ENCODE peak calls at places on chromosomes 1 and 21, in ten cellular contexts. One of them, this sample, is unnamed.

GRCh38 chr21:32565856-32566465 is 19.4 kb downstream of the TCP10L start:
- DNase-seq in NCI-H146: no peak
- DNase-seq in brain pericyte: no peak
- DNase-seq in T follicular helper cell: no peak
- DNase-seq in activated T-cell treated with anti-CD3 and anti-CD28 coated beads for 1 hour: no peak
- DNase-seq in fibroblast of lung: peak
- DNase-seq in cardiac fibroblast: peak
- DNase-seq in activated CD4-positive, alpha-beta T cell treated with anti-CD3 and anti-CD28 coated beads, Interleukin-2, amount 10 ng/mL, durations not matched to agents 7 days and 5 days: no peak
- DNase-seq in effector memory CD4-positive, alpha-beta T cell: no peak
- DNase-seq in putamen: no peak
- DNase-seq in this sample: no peak

GRCh38 chr1:11428789-11429188 is 50.2 kb upstream of the DISP3 start:
- DNase-seq in effector memory CD4-positive, alpha-beta T cell: no peak
- DNase-seq in activated T-cell treated with anti-CD3 and anti-CD28 coated beads for 1 hour: no peak
- DNase-seq in brain pericyte: no peak
- DNase-seq in activated CD4-positive, alpha-beta T cell treated with anti-CD3 and anti-CD28 coated beads, Interleukin-2, amount 10 ng/mL, durations not matched to agents 7 days and 5 days: no peak
- DNase-seq in cardiac fibroblast: no peak
- DNase-seq in fibroblast of lung: no peak
- DNase-seq in NCI-H146: no peak
- DNase-seq in putamen: no peak
- DNase-seq in T follicular helper cell: no peak
- DNase-seq in this sample: no peak

GRCh38 chr1:151893176-151893924 is 16.0 kb downstream of the THEM4 start:
- DNase-seq in activated CD4-positive, alpha-beta T cell treated with anti-CD3 and anti-CD28 coated beads, Interleukin-2, amount 10 ng/mL, durations not matched to agents 7 days and 5 days: no peak
- DNase-seq in cardiac fibroblast: peak
- DNase-seq in NCI-H146: no peak
- DNase-seq in fibroblast of lung: no peak
- DNase-seq in activated T-cell treated with anti-CD3 and anti-CD28 coated beads for 1 hour: no peak
- DNase-seq in brain pericyte: no peak
- DNase-seq in T follicular helper cell: no peak
- DNase-seq in effector memory CD4-positive, alpha-beta T cell: no peak
- DNase-seq in putamen: no peak
- DNase-seq in this sample: no peak

GRCh38 chr1:153119491-153119971 is 6.2 kb upstream of the SPRR2F start:
- DNase-seq in NCI-H146: no peak
- DNase-seq in activated T-cell treated with anti-CD3 and anti-CD28 coated beads for 1 hour: no peak
- DNase-seq in activated CD4-positive, alpha-beta T cell treated with anti-CD3 and anti-CD28 coated beads, Interleukin-2, amount 10 ng/mL, durations not matched to agents 7 days and 5 days: no peak
- DNase-seq in T follicular helper cell: no peak
- DNase-seq in putamen: no peak
- DNase-seq in cardiac fibroblast: no peak
- DNase-seq in effector memory CD4-positive, alpha-beta T cell: no peak
- DNase-seq in brain pericyte: no peak
- DNase-seq in fibroblast of lung: no peak
- DNase-seq in this sample: no peak

GRCh38 chr1:156767879-156768608 is 709 bp downstream of the PRCC start:
- DNase-seq in activated CD4-positive, alpha-beta T cell treated with anti-CD3 and anti-CD28 coated beads, Interleukin-2, amount 10 ng/mL, durations not matched to agents 7 days and 5 days: peak
- DNase-seq in NCI-H146: peak
- DNase-seq in fibroblast of lung: no peak
- DNase-seq in activated T-cell treated with anti-CD3 and anti-CD28 coated beads for 1 hour: no peak
- DNase-seq in T follicular helper cell: peak
- DNase-seq in effector memory CD4-positive, alpha-beta T cell: peak
- DNase-seq in cardiac fibroblast: peak
- DNase-seq in brain pericyte: no peak
- DNase-seq in putamen: no peak
- DNase-seq in this sample: peak

GRCh38 chr1:230827081-230827681 is 41.1 kb downstream of the C1orf198 start:
- DNase-seq in brain pericyte: no peak
- DNase-seq in cardiac fibroblast: peak
- DNase-seq in putamen: peak
- DNase-seq in NCI-H146: no peak
- DNase-seq in fibroblast of lung: peak
- DNase-seq in activated T-cell treated with anti-CD3 and anti-CD28 coated beads for 1 hour: no peak
- DNase-seq in T follicular helper cell: no peak
- DNase-seq in activated CD4-positive, alpha-beta T cell treated with anti-CD3 and anti-CD28 coated beads, Interleukin-2, amount 10 ng/mL, durations not matched to agents 7 days and 5 days: no peak
- DNase-seq in effector memory CD4-positive, alpha-beta T cell: no peak
- DNase-seq in this sample: no peak

GRCh38 chr1:187734427-187734826 is 905.7 kb downstream of the PLA2G4A start:
- DNase-seq in activated CD4-positive, alpha-beta T cell treated with anti-CD3 and anti-CD28 coated beads, Interleukin-2, amount 10 ng/mL, durations not matched to agents 7 days and 5 days: no peak
- DNase-seq in cardiac fibroblast: no peak
- DNase-seq in fibroblast of lung: no peak
- DNase-seq in NCI-H146: no peak
- DNase-seq in effector memory CD4-positive, alpha-beta T cell: no peak
- DNase-seq in putamen: no peak
- DNase-seq in brain pericyte: no peak
- DNase-seq in activated T-cell treated with anti-CD3 and anti-CD28 coated beads for 1 hour: no peak
- DNase-seq in T follicular helper cell: no peak
- DNase-seq in this sample: no peak

GRCh38 chr1:202106340-202107284 is 16.1 kb upstream of the GPR37L1 start:
- DNase-seq in brain pericyte: no peak
- DNase-seq in fibroblast of lung: no peak
- DNase-seq in T follicular helper cell: no peak
- DNase-seq in activated CD4-positive, alpha-beta T cell treated with anti-CD3 and anti-CD28 coated beads, Interleukin-2, amount 10 ng/mL, durations not matched to agents 7 days and 5 days: no peak
- DNase-seq in effector memory CD4-positive, alpha-beta T cell: no peak
- DNase-seq in activated T-cell treated with anti-CD3 and anti-CD28 coated beads for 1 hour: no peak
- DNase-seq in putamen: no peak
- DNase-seq in NCI-H146: peak
- DNase-seq in cardiac fibroblast: no peak
- DNase-seq in this sample: no peak

GRCh38 chr1:77126309-77126708 is 92.9 kb downstream of the PIGK start:
- DNase-seq in T follicular helper cell: no peak
- DNase-seq in putamen: peak
- DNase-seq in NCI-H146: peak
- DNase-seq in activated CD4-positive, alpha-beta T cell treated with anti-CD3 and anti-CD28 coated beads, Interleukin-2, amount 10 ng/mL, durations not matched to agents 7 days and 5 days: peak
- DNase-seq in activated T-cell treated with anti-CD3 and anti-CD28 coated beads for 1 hour: no peak
- DNase-seq in brain pericyte: peak
- DNase-seq in fibroblast of lung: peak
- DNase-seq in cardiac fibroblast: peak
- DNase-seq in effector memory CD4-positive, alpha-beta T cell: no peak
- DNase-seq in this sample: no peak

GRCh38 chr1:67710417-67710816 is 25.4 kb downstream of the GADD45A start:
- DNase-seq in activated CD4-positive, alpha-beta T cell treated with anti-CD3 and anti-CD28 coated beads, Interleukin-2, amount 10 ng/mL, durations not matched to agents 7 days and 5 days: no peak
- DNase-seq in fibroblast of lung: peak
- DNase-seq in effector memory CD4-positive, alpha-beta T cell: no peak
- DNase-seq in NCI-H146: no peak
- DNase-seq in cardiac fibroblast: peak
- DNase-seq in putamen: no peak
- DNase-seq in activated T-cell treated with anti-CD3 and anti-CD28 coated beads for 1 hour: no peak
- DNase-seq in T follicular helper cell: no peak
- DNase-seq in brain pericyte: no peak
- DNase-seq in this sample: no peak

GRCh38 chr1:151815716-151816327 is 10.6 kb upstream of the LINGO4 start:
- DNase-seq in activated T-cell treated with anti-CD3 and anti-CD28 coated beads for 1 hour: no peak
- DNase-seq in T follicular helper cell: no peak
- DNase-seq in NCI-H146: no peak
- DNase-seq in brain pericyte: no peak
- DNase-seq in cardiac fibroblast: no peak
- DNase-seq in effector memory CD4-positive, alpha-beta T cell: peak
- DNase-seq in putamen: no peak
- DNase-seq in activated CD4-positive, alpha-beta T cell treated with anti-CD3 and anti-CD28 coated beads, Interleukin-2, amount 10 ng/mL, durations not matched to agents 7 days and 5 days: peak
- DNase-seq in fibroblast of lung: no peak
- DNase-seq in this sample: peak

GRCh38 chr1:5574641-5575040 is 417.6 kb downstream of the NPHP4 start:
- DNase-seq in cardiac fibroblast: no peak
- DNase-seq in brain pericyte: no peak
- DNase-seq in activated T-cell treated with anti-CD3 and anti-CD28 coated beads for 1 hour: no peak
- DNase-seq in effector memory CD4-positive, alpha-beta T cell: no peak
- DNase-seq in activated CD4-positive, alpha-beta T cell treated with anti-CD3 and anti-CD28 coated beads, Interleukin-2, amount 10 ng/mL, durations not matched to agents 7 days and 5 days: no peak
- DNase-seq in putamen: no peak
- DNase-seq in NCI-H146: no peak
- DNase-seq in fibroblast of lung: no peak
- DNase-seq in T follicular helper cell: no peak
- DNase-seq in this sample: no peak

GRCh38 chr1:74038042-74038441 is 159.9 kb downstream of the LRRIQ3 start:
- DNase-seq in cardiac fibroblast: no peak
- DNase-seq in NCI-H146: no peak
- DNase-seq in effector memory CD4-positive, alpha-beta T cell: no peak
- DNase-seq in T follicular helper cell: no peak
- DNase-seq in brain pericyte: no peak
- DNase-seq in fibroblast of lung: no peak
- DNase-seq in activated T-cell treated with anti-CD3 and anti-CD28 coated beads for 1 hour: no peak
- DNase-seq in putamen: no peak
- DNase-seq in activated CD4-positive, alpha-beta T cell treated with anti-CD3 and anti-CD28 coated beads, Interleukin-2, amount 10 ng/mL, durations not matched to agents 7 days and 5 days: no peak
- DNase-seq in this sample: no peak

GRCh38 chr1:207811920-207812720 is 60.3 kb downstream of the CD46 start:
- DNase-seq in T follicular helper cell: no peak
- DNase-seq in effector memory CD4-positive, alpha-beta T cell: no peak
- DNase-seq in cardiac fibroblast: no peak
- DNase-seq in brain pericyte: no peak
- DNase-seq in activated T-cell treated with anti-CD3 and anti-CD28 coated beads for 1 hour: no peak
- DNase-seq in putamen: peak
- DNase-seq in activated CD4-positive, alpha-beta T cell treated with anti-CD3 and anti-CD28 coated beads, Interleukin-2, amount 10 ng/mL, durations not matched to agents 7 days and 5 days: no peak
- DNase-seq in fibroblast of lung: peak
- DNase-seq in NCI-H146: peak
- DNase-seq in this sample: no peak

GRCh38 chr1:89598450-89599331 is 34.2 kb upstream of the LRRC8C start:
- DNase-seq in NCI-H146: peak
- DNase-seq in activated CD4-positive, alpha-beta T cell treated with anti-CD3 and anti-CD28 coated beads, Interleukin-2, amount 10 ng/mL, durations not matched to agents 7 days and 5 days: peak
- DNase-seq in effector memory CD4-positive, alpha-beta T cell: no peak
- DNase-seq in brain pericyte: no peak
- DNase-seq in fibroblast of lung: peak
- DNase-seq in putamen: peak
- DNase-seq in cardiac fibroblast: peak
- DNase-seq in activated T-cell treated with anti-CD3 and anti-CD28 coated beads for 1 hour: no peak
- DNase-seq in T follicular helper cell: no peak
- DNase-seq in this sample: no peak

This sample was measured in T-helper 17 cell.